ENCODE peak calls at places on chromosomes 12 and 14, in four cellular contexts. One of them, this sample, is unnamed.

GRCh38 chr12:100413006-100413405 is 56.1 kb downstream of the SLC17A8 start:
- DNase-seq in T-cell: no peak
- DNase-seq in erythroblast: no peak
- DNase-seq in stromal cell of bone marrow: no peak
- DNase-seq in this sample: peak; percentile 81

GRCh38 chr14:54837508-54838149 is 65.0 kb downstream of the GCH1 start:
- DNase-seq in T-cell: no peak
- DNase-seq in erythroblast: no peak
- DNase-seq in stromal cell of bone marrow: no peak
- DNase-seq in this sample: peak; percentile 74

GRCh38 chr12:3658327-3659163 is 94.4 kb downstream of the CRACR2A start:
- DNase-seq in T-cell: peak; percentile 5
- DNase-seq in erythroblast: peak; percentile 24
- DNase-seq in stromal cell of bone marrow: no peak
- DNase-seq in this sample: peak; percentile 19

GRCh38 chr12:2335109-2335508 is 282.3 kb downstream of the CACNA1C start:
- DNase-seq in T-cell: no peak
- DNase-seq in erythroblast: no peak
- DNase-seq in stromal cell of bone marrow: no peak
- DNase-seq in this sample: no peak

GRCh38 chr12:14849664-14850063 is 6.3 kb upstream of the ART4 start:
- DNase-seq in T-cell: no peak
- DNase-seq in erythroblast: no peak
- DNase-seq in stromal cell of bone marrow: peak; percentile 55
- DNase-seq in this sample: no peak

GRCh38 chr14:35506927-35507326 is 27.0 kb upstream of the INSM2 start:
- DNase-seq in T-cell: no peak
- DNase-seq in erythroblast: no peak
- DNase-seq in stromal cell of bone marrow: no peak
- DNase-seq in this sample: no peak

GRCh38 chr14:95518045-95518751 is 1.7 kb upstream of the SYNE3 start:
- DNase-seq in T-cell: no peak
- DNase-seq in erythroblast: no peak
- DNase-seq in stromal cell of bone marrow: no peak
- DNase-seq in this sample: peak; percentile 65

GRCh38 chr12:67352682-67353081 is 83.5 kb downstream of the CAND1 start:
- DNase-seq in T-cell: no peak
- DNase-seq in erythroblast: no peak
- DNase-seq in stromal cell of bone marrow: no peak
- DNase-seq in this sample: no peak

GRCh38 chr12:4355843-4356327 is 23.6 kb downstream of the FGF23 start:
- DNase-seq in T-cell: no peak
- DNase-seq in erythroblast: peak; percentile 61
- DNase-seq in stromal cell of bone marrow: no peak
- DNase-seq in this sample: peak; percentile 22

GRCh38 chr14:44640416-44640815 is 133.3 kb upstream of the FSCB start:
- DNase-seq in T-cell: no peak
- DNase-seq in erythroblast: no peak
- DNase-seq in stromal cell of bone marrow: no peak
- DNase-seq in this sample: no peak

GRCh38 chr12:96136129-96136528 is 58.0 kb upstream of the ELK3 start:
- DNase-seq in T-cell: no peak
- DNase-seq in erythroblast: no peak
- DNase-seq in stromal cell of bone marrow: peak; percentile 40
- DNase-seq in this sample: no peak

GRCh38 chr12:15273896-15274295 is 48.4 kb upstream of the PTPRO start:
- DNase-seq in T-cell: no peak
- DNase-seq in erythroblast: no peak
- DNase-seq in stromal cell of bone marrow: no peak
- DNase-seq in this sample: no peak

GRCh38 chr12:94585624-94586023 is 64.7 kb downstream of the TMCC3 start:
- DNase-seq in T-cell: no peak
- DNase-seq in erythroblast: no peak
- DNase-seq in stromal cell of bone marrow: no peak
- DNase-seq in this sample: peak; percentile 93

GRCh38 chr12:49055978-49056754 is 4.4 kb downstream of the KMT2D start:
- DNase-seq in T-cell: peak; percentile 30
- DNase-seq in erythroblast: peak; percentile 68
- DNase-seq in stromal cell of bone marrow: peak; percentile 62
- DNase-seq in this sample: peak; percentile 82

GRCh38 chr14:36647417-36647826 is 14.2 kb upstream of the PAX9 start:
- DNase-seq in T-cell: no peak
- DNase-seq in erythroblast: no peak
- DNase-seq in stromal cell of bone marrow: no peak
- DNase-seq in this sample: no peak

GRCh38 chr14:67673451-67673850 is 981 bp downstream of the VTI1B start:
- DNase-seq in T-cell: no peak
- DNase-seq in erythroblast: no peak
- DNase-seq in stromal cell of bone marrow: no peak
- DNase-seq in this sample: no peak